ENCODE peak calls at places on chromosome 1, in seven cellular contexts. H is pancreas; I is A549; E is adipocyte; M is CD4-positive, alpha-beta T cell; T is AG04450; Y is transverse colon. W is an unnamed sample.
A peak's percentile ranks its signal among the peaks of the same experiment; 100 is the strongest.

GRCh38 chr1:183480971-183481431 is 8.7 kb downstream of the SMG7 start:
- DNase-seq in H (no peak), I (no peak), E (peak; percentile 14), M (no peak), T (no peak), Y (no peak), W (no peak)

GRCh38 chr1:99004270-99005141 is at the start of gene PLPPR5:
- DNase-seq in H (no peak), I (no peak), E (peak; percentile 59), M (peak; percentile 38), T (no peak), Y (no peak), W (no peak)

GRCh38 chr1:90716552-90717355 is at the start of gene BARHL2:
- DNase-seq in H (no peak), I (no peak), E (no peak), M (no peak), T (no peak), Y (no peak), W (no peak)

GRCh38 chr1:169929210-169929526 is 35.5 kb upstream of the SCYL3 start:
- DNase-seq in H (no peak), I (no peak), E (no peak), M (no peak), T (no peak), Y (no peak), W (no peak)

GRCh38 chr1:205319081-205320018 is 2.2 kb downstream of the NUAK2 start:
- DNase-seq in H (peak; percentile 84), I (no peak), E (peak; percentile 87), M (no peak), T (no peak), Y (peak; percentile 87), W (peak; percentile 88)

GRCh38 chr1:222065234-222065633 is 323.3 kb upstream of the DUSP10 start:
- DNase-seq in H (no peak), I (no peak), E (no peak), M (no peak), T (no peak), Y (no peak), W (no peak)

GRCh38 chr1:11691302-11691914 is at the start of gene DRAXIN:
- DNase-seq in H (no peak), I (no peak), E (peak; percentile 25), M (no peak), T (no peak), Y (no peak), W (no peak)

GRCh38 chr1:5532811-5533210 is 459.4 kb downstream of the NPHP4 start:
- DNase-seq in H (no peak), I (no peak), E (no peak), M (no peak), T (no peak), Y (no peak), W (no peak)

GRCh38 chr1:36528361-36529349 is 45.9 kb upstream of the CSF3R start:
- DNase-seq in H (no peak), I (no peak), E (no peak), M (no peak), T (no peak), Y (no peak), W (no peak)

GRCh38 chr1:89821322-89822108 is 683 bp downstream of the LRRC8D start:
- DNase-seq in H (peak; percentile 68), I (peak; percentile 41), E (peak; percentile 67), M (peak; percentile 63), T (no peak), Y (peak; percentile 73), W (peak; percentile 8)

GRCh38 chr1:83516369-83516768 is 482.6 kb downstream of the TTLL7 start:
- DNase-seq in H (no peak), I (no peak), E (peak; percentile 83), M (no peak), T (no peak), Y (no peak), W (no peak)

GRCh38 chr1:111506561-111506960 is 3.1 kb upstream of the ADORA3 start:
- DNase-seq in H (no peak), I (no peak), E (no peak), M (no peak), T (no peak), Y (no peak), W (no peak)

GRCh38 chr1:176766779-176767178 is 303.8 kb downstream of the PAPPA2 start:
- DNase-seq in H (no peak), I (no peak), E (no peak), M (no peak), T (no peak), Y (no peak), W (no peak)

GRCh38 chr1:115411388-115412063 is 73.5 kb upstream of the NGF start:
- DNase-seq in H (no peak), I (no peak), E (peak; percentile 79), M (no peak), T (no peak), Y (no peak), W (no peak)

GRCh38 chr1:63645301-63645700 is 52.1 kb downstream of the PGM1 start:
- DNase-seq in H (no peak), I (no peak), E (peak; percentile 49), M (no peak), T (no peak), Y (no peak), W (no peak)

DNA sequence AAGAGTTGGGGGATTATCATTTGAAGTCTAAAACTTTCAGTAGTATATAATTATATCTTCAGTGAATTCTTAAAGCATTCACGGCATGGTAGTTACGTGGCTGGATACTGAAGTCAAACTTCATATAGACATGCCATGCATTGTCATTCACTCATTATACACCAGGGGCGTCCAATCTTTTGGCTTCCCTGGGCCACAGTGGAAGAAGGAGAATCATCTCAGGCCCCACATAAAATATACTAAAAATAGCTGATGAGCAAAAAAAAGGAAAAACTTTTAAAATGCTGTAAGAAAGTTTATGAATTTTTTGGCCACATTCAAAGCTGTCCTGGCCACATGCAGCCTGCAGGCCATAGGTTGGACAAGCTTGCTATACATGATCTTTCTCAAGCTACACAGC is 43.8 kb downstream of the DENND1B start:
- DNase-seq in H (no peak), I (no peak), E (no peak), M (no peak), T (no peak), Y (no peak), W (no peak)
- H3K9me3 ChIP-seq in H (no peaks in the 10 kb centered on the region), I (no peaks in the 10 kb centered on the region), E (peaks cover 2% of the 10 kb centered on the region), M (peaks cover 1% of the 10 kb centered on the region), T (peaks cover 7% of the 10 kb centered on the region), Y (no peaks in the 10 kb centered on the region), W (no peaks in the 10 kb centered on the region)

DNA sequence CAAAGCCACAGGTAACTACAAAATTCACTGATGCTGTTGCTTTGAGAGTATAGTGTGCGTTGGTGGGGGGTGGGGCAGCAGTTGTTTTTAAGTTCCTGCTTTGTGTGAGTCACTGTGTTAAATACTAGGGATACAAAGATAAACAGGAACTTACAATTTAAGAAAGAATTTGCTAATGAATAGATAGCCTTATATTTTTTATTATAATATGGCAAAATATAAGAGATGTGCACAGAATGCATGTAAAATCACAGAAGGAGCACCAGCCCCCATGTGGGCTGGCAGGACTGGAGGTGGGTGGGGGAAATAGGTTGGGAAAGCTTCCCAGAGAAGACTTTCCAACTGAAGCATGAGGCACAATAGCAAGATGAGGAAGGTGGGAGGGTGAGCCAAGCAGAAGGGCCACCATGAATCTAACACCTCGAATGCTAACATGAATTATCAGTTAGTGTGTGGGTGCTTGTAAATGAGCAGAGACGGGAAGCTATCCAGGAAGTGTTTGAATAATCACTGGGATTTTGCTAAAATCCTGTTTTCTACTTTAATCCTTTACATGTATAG is 57.1 kb upstream of the RAVER2 start:
- DNase-seq in H (peak; percentile 18), I (no peak), E (no peak), M (no peak), T (no peak), Y (peak; percentile 11), W (no peak)
- H3K9me3 ChIP-seq in H (no peaks in the 10 kb centered on the region), I (no peaks in the 10 kb centered on the region), E (no peaks in the 10 kb centered on the region), M (no peaks in the 10 kb centered on the region), T (no peaks in the 10 kb centered on the region), Y (no peaks in the 10 kb centered on the region), W (no peaks in the 10 kb centered on the region)

GRCh38 chr1:155125511-155125945 is 2.1 kb upstream of the EFNA1 start:
- DNase-seq in H (peak; percentile 26), I (no peak), E (no peak), M (no peak), T (no peak), Y (no peak), W (peak; percentile 59)

GRCh38 chr1:155127672-155128468 is at the start of gene EFNA1:
- DNase-seq in H (peak; percentile 70), I (no peak), E (peak; percentile 76), M (peak; percentile 50), T (no peak), Y (peak; percentile 81), W (peak; percentile 85)

GRCh38 chr1:155127105-155127671 is 488 bp upstream of the EFNA1 start:
- DNase-seq in H (peak; percentile 86), I (no peak), E (peak; percentile 68), M (no peak), T (no peak), Y (peak; percentile 89), W (peak; percentile 93)

GRCh38 chr1:155125946-155126493 is 1.7 kb upstream of the EFNA1 start:
- DNase-seq in H (peak; percentile 71), I (no peak), E (peak; percentile 28), M (no peak), T (no peak), Y (peak; percentile 94), W (peak; percentile 75)

DNA sequence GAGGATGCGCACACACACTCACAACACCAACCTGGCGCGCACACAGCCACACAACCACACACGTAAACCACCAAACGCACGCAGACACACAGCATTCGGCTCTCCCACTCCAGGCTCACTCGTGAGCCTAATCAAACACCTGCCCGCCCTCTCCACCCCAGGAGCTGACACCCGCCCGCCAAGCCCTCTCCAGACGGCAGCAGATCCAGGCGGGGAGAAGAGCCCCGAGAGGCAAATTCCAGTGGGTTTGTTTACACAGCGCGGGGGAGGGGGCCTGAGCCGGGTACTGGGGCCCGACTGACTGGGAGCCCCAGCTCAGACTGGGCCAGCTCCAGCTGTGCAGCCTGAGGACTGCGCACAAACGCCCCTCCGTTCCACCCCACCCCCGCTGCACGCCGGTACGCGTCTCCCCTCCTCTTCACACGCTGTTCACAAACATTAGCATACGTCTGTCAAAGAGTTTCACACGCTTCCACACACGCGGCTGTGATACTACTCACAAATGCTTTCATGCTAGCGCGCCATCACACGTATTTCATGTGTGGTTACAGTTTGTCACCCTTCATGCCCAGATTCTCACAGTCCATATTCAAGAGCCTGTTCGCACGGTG is 1.1 kb upstream of the EFNA1 start:
- DNase-seq in H (peak; percentile 65), I (no peak), E (peak; percentile 54), M (no peak), T (no peak), Y (peak; percentile 56), W (peak; percentile 54)
- H3K9me3 ChIP-seq in H (no peaks in the 10 kb centered on the region), I (no peaks in the 10 kb centered on the region), E (no peaks in the 10 kb centered on the region), M (no peaks in the 10 kb centered on the region), T (no peaks in the 10 kb centered on the region), Y (no peaks in the 10 kb centered on the region), W (no peaks in the 10 kb centered on the region)

GRCh38 chr1:2821970-2822620 is 20.6 kb upstream of the TTC34 start:
- DNase-seq in H (no peak), I (peak; percentile 38), E (peak; percentile 23), M (peak; percentile 56), T (no peak), Y (peak; percentile 32), W (peak; percentile 14)

GRCh38 chr1:2823921-2824660 is 22.6 kb upstream of the TTC34 start:
- DNase-seq in H (no peak), I (no peak), E (no peak), M (no peak), T (no peak), Y (no peak), W (no peak)

GRCh38 chr1:2821373-2821955 is 20.0 kb upstream of the TTC34 start:
- DNase-seq in H (no peak), I (no peak), E (no peak), M (no peak), T (no peak), Y (no peak), W (no peak)

GRCh38 chr1:2820731-2821372 is 19.4 kb upstream of the TTC34 start:
- DNase-seq in H (no peak), I (no peak), E (no peak), M (no peak), T (no peak), Y (no peak), W (no peak)

GRCh38 chr1:2822621-2823145 is 21.2 kb upstream of the TTC34 start:
- DNase-seq in H (no peak), I (no peak), E (no peak), M (no peak), T (no peak), Y (no peak), W (no peak)
- H3K9me3 ChIP-seq in H (no peaks in the 10 kb centered on the region), I (no peaks in the 10 kb centered on the region), E (peaks cover 8% of the 10 kb centered on the region), M (no peaks in the 10 kb centered on the region), T (peaks cover 98% of the 10 kb centered on the region), Y (no peaks in the 10 kb centered on the region), W (no peaks in the 10 kb centered on the region)

W was measured in prostate gland.